ENCODE peak calls at places on chromosomes 5 and 9, in five cellular contexts. B is stimulated activated CD8-positive, alpha-beta memory T cell treated with anti-CD3 and anti-CD28 coated beads, Interleukin-4, amount 100 ng/mL, for 4 hours; C is fibroblast of lung; A is left colon; M is Panc1. U is an unnamed sample.

GRCh38 chr5:120604898-120605297 is 140.8 kb downstream of the PRR16 start:
- DNase-seq in B (no peak), C (peak; percentile 99), A (no peak), M (no peak), U (peak; percentile 65)

GRCh38 chr5:119814655-119815054 is 185.3 kb downstream of the FAM170A start:
- DNase-seq in B (no peak), C (no peak), A (no peak), M (no peak), U (no peak)

GRCh38 chr9:35406183-35406959 is 83.5 kb upstream of the RUSC2 start:
- DNase-seq in B (peak; percentile 1), C (no peak), A (peak; percentile 60), M (no peak), U (no peak)

GRCh38 chr5:40619406-40619805 is 60.3 kb upstream of the PTGER4 start:
- DNase-seq in B (no peak), C (peak; percentile 45), A (no peak), M (no peak), U (no peak)

GRCh38 chr5:177448244-177448950 is 1.8 kb downstream of the PRR7 start:
- DNase-seq in B (no peak), C (no peak), A (no peak), M (no peak), U (no peak)

GRCh38 chr9:107637421-107638420 is 148.2 kb upstream of the KLF4 start:
- DNase-seq in B (no peak), C (peak; percentile 92), A (peak; percentile 78), M (no peak), U (peak; percentile 99)

GRCh38 chr5:137190441-137190840 is 308.7 kb downstream of the SPOCK1 start:
- DNase-seq in B (no peak), C (peak; percentile 83), A (no peak), M (no peak), U (no peak)

GRCh38 chr5:84831701-84832100 is 447.0 kb upstream of the EDIL3 start:
- DNase-seq in B (no peak), C (no peak), A (no peak), M (no peak), U (no peak)

GRCh38 chr5:126658526-126658925 is 57.8 kb downstream of the PHAX start:
- DNase-seq in B (no peak), C (no peak), A (no peak), M (no peak), U (no peak)

GRCh38 chr5:6875376-6875775 is 162.1 kb downstream of the TENT4A start:
- DNase-seq in B (no peak), C (no peak), A (no peak), M (no peak), U (no peak)

GRCh38 chr5:146249801-146250200 is 46.4 kb downstream of the RBM27 start:
- DNase-seq in B (no peak), C (no peak), A (no peak), M (no peak), U (no peak)

GRCh38 chr9:26748449-26749058 is 144.0 kb downstream of the CAAP1 start:
- DNase-seq in B (no peak), C (no peak), A (no peak), M (no peak), U (no peak)

GRCh38 chr5:162132348-162132747 is 64.8 kb downstream of the GABRG2 start:
- DNase-seq in B (no peak), C (no peak), A (no peak), M (no peak), U (no peak)

GRCh38 chr5:142095035-142095434 is 13.5 kb upstream of the NDFIP1 start:
- DNase-seq in B (peak; percentile 45), C (no peak), A (no peak), M (no peak), U (no peak)

GRCh38 chr9:98998441-98999151 is 54.9 kb downstream of the COL15A1 start:
- DNase-seq in B (no peak), C (peak; percentile 32), A (peak; percentile 84), M (no peak), U (peak; percentile 44)

GRCh38 chr9:3177362-3177761 is 333.5 kb upstream of the PUM3 start:
- DNase-seq in B (no peak), C (no peak), A (peak; percentile 25), M (no peak), U (no peak)

GRCh38 chr5:113093561-113093960 is 117.0 kb downstream of the DCP2 start:
- DNase-seq in B (no peak), C (no peak), A (no peak), M (no peak), U (no peak)

GRCh38 chr5:152606739-152607138 is 201.7 kb upstream of the NMUR2 start:
- DNase-seq in B (no peak), C (no peak), A (no peak), M (no peak), U (no peak)

GRCh38 chr9:98007251-98007928 is 24.2 kb downstream of the ANP32B start:
- DNase-seq in B (no peak), C (no peak), A (no peak), M (no peak), U (no peak)

GRCh38 chr5:122985006-122985700 is 51.4 kb downstream of the PPIC start:
- DNase-seq in B (no peak), C (no peak), A (no peak), M (no peak), U (no peak)

GRCh38 chr9:137262909-137263285 is 7.8 kb downstream of the NELFB start:
- DNase-seq in B (no peak), C (no peak), A (no peak), M (no peak), U (no peak)

GRCh38 chr5:96093890-96094381 is 132.3 kb upstream of the ELL2 start:
- DNase-seq in B (no peak), C (no peak), A (no peak), M (peak; percentile 90), U (no peak)

GRCh38 chr5:5665225-5666075 is 243.0 kb downstream of the ICE1 start:
- DNase-seq in B (no peak), C (peak; percentile 23), A (no peak), M (no peak), U (no peak)

GRCh38 chr9:112489876-112490661 is 3.4 kb downstream of the KIAA1958 start:
- DNase-seq in B (no peak), C (peak; percentile 34), A (no peak), M (no peak), U (no peak)

GRCh38 chr5:58923355-58923754 is 340.5 kb downstream of the RAB3C start:
- DNase-seq in B (no peak), C (no peak), A (no peak), M (no peak), U (no peak)

GRCh38 chr5:172666251-172666650 is 25.2 kb downstream of the NEURL1B start:
- DNase-seq in B (no peak), C (no peak), A (no peak), M (no peak), U (no peak)

GRCh38 chr5:119271758-119272730 is 83.8 kb upstream of the TNFAIP8 start:
- DNase-seq in B (no peak), C (no peak), A (no peak), M (no peak), U (no peak)

GRCh38 chr9:129720865-129721545 is 31.8 kb downstream of the PTGES start:
- DNase-seq in B (no peak), C (no peak), A (no peak), M (no peak), U (no peak)

GRCh38 chr5:68456756-68457217 is 241.2 kb downstream of the PIK3R1 start:
- DNase-seq in B (no peak), C (peak; percentile 70), A (no peak), M (peak; percentile 7), U (no peak)